ENCODE peak calls at places on chromosome 6, in ten cellular contexts. N is neural progenitor cell, V is immature natural killer cell, R is HT1080, P is NAMALWA, X is iris pigment epithelial cell, J is foreskin fibroblast, C is MV-4-11, S is NCI-H2081, O is fibroblast of the conjunctiva. I is an unnamed sample.

GRCh38 chr6:167583412-167583811 is 243.3 kb upstream of the AFDN start:
- DNase-seq in N (no peak), V (no peak), R (no peak), P (no peak), X (no peak), J (no peak), C (no peak), S (no peak), O (no peak), I (no peak)

GRCh38 chr6:30493643-30494250 is 4.4 kb downstream of the HLA-E start:
- DNase-seq in N (peak), V (peak), R (no peak), P (no peak), X (no peak), J (no peak), C (no peak), S (no peak), O (no peak), I (no peak)

GRCh38 chr6:64294034-64294433 is 658.4 kb downstream of the PHF3 start:
- DNase-seq in N (no peak), V (no peak), R (no peak), P (no peak), X (peak), J (no peak), C (no peak), S (no peak), O (no peak), I (peak)

GRCh38 chr6:159969921-159970320 is 1.0 kb downstream of the IGF2R start:
- DNase-seq in N (peak), V (peak), R (peak), P (peak), X (peak), J (peak), C (peak), S (peak), O (no peak), I (peak)

GRCh38 chr6:32779036-32779435 is 15.7 kb upstream of the HLA-DQB2 start:
- DNase-seq in N (no peak), V (no peak), R (no peak), P (no peak), X (no peak), J (no peak), C (peak), S (no peak), O (no peak), I (no peak)

GRCh38 chr6:37127961-37128862 is 41.7 kb upstream of the PIM1 start:
- DNase-seq in N (no peak), V (no peak), R (no peak), P (no peak), X (peak), J (no peak), C (peak), S (no peak), O (no peak), I (peak)

GRCh38 chr6:44029489-44030185 is 97.6 kb downstream of the MRPL14 start:
- DNase-seq in N (no peak), V (no peak), R (no peak), P (no peak), X (no peak), J (peak), C (no peak), S (no peak), O (peak), I (peak)

GRCh38 chr6:56073315-56073714 is 174.1 kb downstream of the COL21A1 start:
- DNase-seq in N (no peak), V (no peak), R (no peak), P (no peak), X (peak), J (peak), C (peak), S (no peak), O (peak), I (no peak)

GRCh38 chr6:119350202-119351004 is 842 bp upstream of the MAN1A1 start:
- DNase-seq in N (no peak), V (peak), R (peak), P (peak), X (peak), J (peak), C (peak), S (no peak), O (peak), I (peak)

GRCh38 chr6:52390361-52390727 is 28.4 kb downstream of the PAQR8 start:
- DNase-seq in N (no peak), V (peak), R (peak), P (peak), X (peak), J (peak), C (peak), S (peak), O (no peak), I (peak)

I was measured in HCEC 1CT.